ENCODE peak calls at places on chromosomes 7 and 10, in seven cellular contexts. O is Peyer's patch, C is lower leg skin, Z is stomach, W is erythroblast, B is A549, N is tibial nerve. K is an unnamed sample.

GRCh38 chr7:82714883-82715282 is 271.3 kb upstream of the CACNA2D1 start:
- DNase-seq in O (no peak), N (no peak), B (no peak), W (no peak), Z (no peak), C (no peak), K (no peak)

GRCh38 chr10:133453516-133454203 is at the start of gene SCART1:
- DNase-seq in Z (no peak), O (no peak), W (no peak), B (no peak), C (peak), N (no peak), K (no peak)

GRCh38 chr10:100656479-100656878 is 88.9 kb upstream of the PAX2 start:
- DNase-seq in Z (no peak), C (no peak), O (no peak), W (no peak), B (peak), N (no peak), K (no peak)

GRCh38 chr10:34702982-34703381 is 112.1 kb downstream of the PARD3 start:
- DNase-seq in W (no peak), N (no peak), C (no peak), Z (no peak), B (no peak), O (no peak), K (no peak)

GRCh38 chr7:1939434-1940401 is 269.6 kb downstream of the ELFN1 start:
- DNase-seq in O (no peak), N (no peak), B (no peak), C (no peak), Z (no peak), W (no peak), K (no peak)

GRCh38 chr7:123643495-123644428 is 11.9 kb upstream of the LMOD2 start:
- DNase-seq in N (no peak), W (no peak), O (peak), C (no peak), B (no peak), Z (no peak), K (no peak)

GRCh38 chr7:21653623-21654022 is 110.8 kb downstream of the DNAH11 start:
- DNase-seq in O (no peak), W (no peak), C (no peak), Z (no peak), N (no peak), B (no peak), K (no peak)

GRCh38 chr7:835491-836401 is 3.5 kb downstream of the SUN1 start:
- DNase-seq in B (no peak), Z (peak), W (no peak), N (no peak), O (no peak), C (no peak), K (no peak)

GRCh38 chr7:2870471-2870941 is 26.4 kb upstream of the GNA12 start:
- DNase-seq in B (no peak), N (no peak), C (peak), W (no peak), O (peak), Z (peak), K (no peak)

GRCh38 chr7:11170160-11170559 is 196.5 kb downstream of the PHF14 start:
- DNase-seq in B (no peak), Z (no peak), W (no peak), O (no peak), C (no peak), N (no peak), K (no peak)

GRCh38 chr10:13219685-13220670 is 14.2 kb downstream of the UCMA start:
- DNase-seq in O (peak), N (no peak), W (peak), C (peak), Z (peak), B (peak), K (no peak)

GRCh38 chr10:6878067-6878412 is 298.0 kb upstream of the PRKCQ start:
- DNase-seq in Z (no peak), B (no peak), O (no peak), N (no peak), C (no peak), W (peak), K (no peak)

GRCh38 chr10:6074489-6075301 is 12.5 kb upstream of the IL2RA start:
- DNase-seq in O (no peak), W (no peak), N (no peak), C (peak), B (no peak), Z (no peak), K (no peak)

GRCh38 chr10:44958196-44958896 is 1.3 kb upstream of the RASSF4 start:
- DNase-seq in N (peak), O (peak), Z (no peak), B (no peak), C (peak), W (peak), K (no peak)

GRCh38 chr7:35646289-35647033 is 48.5 kb downstream of the HERPUD2 start:
- DNase-seq in C (no peak), W (no peak), B (no peak), N (no peak), Z (no peak), O (no peak), K (no peak)

GRCh38 chr7:73308665-73309214 is at the start of gene NSUN5:
- DNase-seq in N (peak), B (peak), C (peak), W (peak), Z (peak), O (peak), K (peak)
- TF ChIP-seq POLR2A in N (no peak), B (peak), C (no peak), W (peak), Z (no peak), O (peak), K (peak)

GRCh38 chr10:49076741-49077521 is 38.4 kb downstream of the VSTM4 start:
- DNase-seq in N (no peak), O (no peak), Z (no peak), W (no peak), C (peak), B (no peak), K (no peak)
- TF ChIP-seq POLR2A in N (no peak), O (no peak), Z (no peak), W (no peak), C (no peak), B (no peak), K (no peak)

GRCh38 chr7:95549818-95550529 is 46.3 kb downstream of the PDK4 start:
- DNase-seq in Z (peak), N (peak), B (peak), O (peak), W (peak), C (peak), K (no peak)
- TF ChIP-seq POLR2A in Z (no peak), N (peak), B (no peak), O (peak), W (no peak), C (no peak), K (no peak)

GRCh38 chr10:120456626-120457430 is at the start of gene PLPP4:
- DNase-seq in N (no peak), O (no peak), W (peak), B (no peak), C (no peak), Z (no peak), K (peak)
- TF ChIP-seq POLR2A in N (no peak), O (no peak), W (no peak), B (no peak), C (no peak), Z (no peak), K (no peak)

GRCh38 chr10:119270893-119271361 is 63.6 kb downstream of the GRK5 start:
- DNase-seq in O (peak), N (peak), C (peak), Z (peak), W (peak), B (peak), K (no peak)
- TF ChIP-seq POLR2A in O (peak), N (no peak), C (no peak), Z (no peak), W (no peak), B (no peak), K (no peak)

GRCh38 chr10:16602104-16602735 is 80.5 kb upstream of the C1QL3 start:
- DNase-seq in Z (no peak), C (no peak), W (no peak), N (no peak), O (no peak), B (no peak), K (no peak)
- TF ChIP-seq POLR2A in Z (no peak), C (no peak), W (no peak), N (no peak), O (no peak), B (no peak), K (no peak)

GRCh38 chr10:31646519-31646918 is 282.1 kb downstream of the ARHGAP12 start:
- DNase-seq in B (no peak), C (no peak), Z (no peak), N (no peak), O (no peak), W (no peak), K (no peak)

GRCh38 chr10:31647861-31648260 is 280.8 kb downstream of the ARHGAP12 start:
- DNase-seq in W (no peak), N (no peak), Z (no peak), O (no peak), C (no peak), B (no peak), K (no peak)

GRCh38 chr10:31652038-31652437 is 276.6 kb downstream of the ARHGAP12 start:
- DNase-seq in N (no peak), C (no peak), B (no peak), W (no peak), O (no peak), Z (no peak), K (no peak)

GRCh38 chr10:31648966-31649365 is 279.7 kb downstream of the ARHGAP12 start:
- DNase-seq in N (no peak), W (no peak), B (no peak), Z (no peak), C (no peak), O (no peak), K (no peak)

DNA sequence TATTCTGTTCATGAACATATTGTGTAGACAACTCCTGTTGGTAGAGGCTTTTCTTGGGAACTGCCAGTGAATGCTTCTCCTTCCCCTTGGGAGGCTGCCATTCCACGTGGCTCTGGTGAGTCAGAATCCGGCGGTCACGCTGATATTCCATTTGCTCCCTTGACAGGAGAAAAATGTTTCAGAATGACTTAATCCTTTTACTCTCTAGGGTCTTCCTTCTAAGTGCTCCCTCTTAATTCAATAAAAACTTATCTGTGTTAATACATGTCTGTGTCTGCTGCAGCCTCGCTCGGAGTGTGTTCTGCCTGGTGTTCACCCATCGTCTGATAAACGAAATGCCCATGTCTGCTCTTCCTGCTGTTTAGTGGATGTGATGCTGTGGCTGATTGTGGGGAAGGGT is 278.6 kb downstream of the ARHGAP12 start:
- DNase-seq in C (peak), O (peak), W (no peak), Z (no peak), N (peak), B (no peak), K (no peak)
- TF ChIP-seq POLR2A in C (no peak), O (no peak), W (no peak), Z (no peak), N (no peak), B (no peak), K (no peak)

GRCh38 chr7:115349635-115350034 is 427.7 kb downstream of the MDFIC start:
- DNase-seq in C (no peak), O (no peak), N (no peak), Z (no peak), W (no peak), B (no peak), K (no peak)
- TF ChIP-seq POLR2A in C (no peak), O (no peak), N (no peak), Z (no peak), W (no peak), B (no peak), K (no peak)

K was measured in GM12891.